ENCODE peak calls at places on chromosome 5, in five cellular contexts. B is AG09309, N is epithelial cell of esophagus, A is fibroblast of gingiva, S is foreskin fibroblast. X is an unnamed sample.

GRCh38 chr5:123119334-123119986 is 30.4 kb downstream of the PRDM6 start:
- DNase-seq in B (peak; percentile 13), N (no peak), A (peak; percentile 30), S (no peak), X (peak; percentile 25)

GRCh38 chr5:146048994-146049703 is 56.2 kb downstream of the PLAC8L1 start:
- DNase-seq in B (peak; percentile 63), N (peak; percentile 79), A (peak; percentile 70), S (peak; percentile 53), X (peak; percentile 76)

GRCh38 chr5:135271533-135272310 is 127.3 kb downstream of the MACROH2A1 start:
- DNase-seq in B (peak; percentile 45), N (no peak), A (peak; percentile 31), S (peak; percentile 24), X (no peak)

GRCh38 chr5:176780951-176781350 is 29.4 kb upstream of the UNC5A start:
- DNase-seq in B (no peak), N (no peak), A (no peak), S (no peak), X (no peak)

GRCh38 chr5:179792612-179793469 is 945 bp upstream of the LTC4S start:
- DNase-seq in B (no peak), N (no peak), A (no peak), S (no peak), X (no peak)

GRCh38 chr5:153896701-153897100 is 142.0 kb downstream of the FAM114A2 start:
- DNase-seq in B (peak; percentile 50), N (peak; percentile 54), A (peak; percentile 55), S (peak; percentile 86), X (no peak)

GRCh38 chr5:40578501-40579451 is 100.9 kb upstream of the PTGER4 start:
- DNase-seq in B (no peak), N (peak; percentile 66), A (no peak), S (peak; percentile 35), X (no peak)

GRCh38 chr5:10789021-10789420 is 28.0 kb upstream of the DAP start:
- DNase-seq in B (peak; percentile 50), N (no peak), A (peak; percentile 72), S (peak; percentile 81), X (peak; percentile 59)

GRCh38 chr5:40841068-40841805 is at the start of gene CARD6:
- DNase-seq in B (no peak), N (peak; percentile 52), A (peak; percentile 42), S (no peak), X (peak; percentile 37)

GRCh38 chr5:51960617-51961115 is 577.4 kb downstream of the ISL1 start:
- DNase-seq in B (no peak), N (peak; percentile 49), A (no peak), S (peak; percentile 1), X (peak; percentile 43)

GRCh38 chr5:113806823-113807222 is 293.3 kb downstream of the YTHDC2 start:
- DNase-seq in B (no peak), N (peak; percentile 20), A (no peak), S (no peak), X (no peak)

GRCh38 chr5:176353533-176353932 is 8.0 kb downstream of the KIAA1191 start:
- DNase-seq in B (no peak), N (no peak), A (no peak), S (no peak), X (no peak)

GRCh38 chr5:171906703-171907590 is 99.5 kb downstream of the FBXW11 start:
- DNase-seq in B (no peak), N (no peak), A (no peak), S (no peak), X (no peak)

GRCh38 chr5:36177715-36178556 is 26.0 kb downstream of the SKP2 start:
- DNase-seq in B (no peak), N (peak; percentile 54), A (peak; percentile 53), S (peak; percentile 20), X (peak; percentile 66)

X was measured in renal cortical epithelial cell.